ENCODE peak calls at places on chromosomes 13 and 19, in seven cellular contexts. I is GM23338, W is K562, T is suprapubic skin, E is prostate gland, H is sigmoid colon, U is esophagus muscularis mucosa. O is an unnamed sample. For H3K4me1, the result is how much of the 10 kb centered on the place peaks cover.

GRCh38 chr13:30006246-30006645 is 155.8 kb upstream of the UBL3 start:
- DNase-seq in T (no peak), W (no peak), H (no peak), E (no peak), I (no peak), U (peak), O (no peak)

GRCh38 chr13:24605923-24606372 is 74.3 kb upstream of the ATP12A start:
- DNase-seq in I (peak), E (no peak), H (no peak), W (peak), U (no peak), T (no peak), O (no peak)

GRCh38 chr13:30744056-30744684 is 8.8 kb downstream of the ALOX5AP start:
- DNase-seq in I (no peak), H (no peak), U (no peak), W (peak), T (no peak), E (peak), O (peak)

GRCh38 chr13:113283904-113284303 is 13.1 kb upstream of the LAMP1 start:
- DNase-seq in H (no peak), T (no peak), I (no peak), U (no peak), W (no peak), E (no peak), O (no peak)

GRCh38 chr13:102517959-102518358 is 78.8 kb upstream of the TPP2 start:
- DNase-seq in H (no peak), E (no peak), T (no peak), U (no peak), I (no peak), W (no peak), O (no peak)

GRCh38 chr19:18254546-18255500 is 19.4 kb downstream of the IQCN start:
- DNase-seq in T (no peak), U (no peak), I (peak), W (no peak), E (no peak), H (no peak), O (no peak)

GRCh38 chr13:98677398-98677797 is 75.1 kb downstream of the SLC15A1 start:
- DNase-seq in W (no peak), I (no peak), H (no peak), E (no peak), T (no peak), U (no peak), O (no peak)

GRCh38 chr19:54154603-54155345 is 4.7 kb downstream of the LENG1 start:
- DNase-seq in E (no peak), U (no peak), I (no peak), H (no peak), W (no peak), T (no peak), O (no peak)

GRCh38 chr19:54209748-54210494 is 9.3 kb downstream of the RPS9 start:
- DNase-seq in W (peak), I (no peak), T (peak), H (peak), U (peak), E (peak), O (no peak)

GRCh38 chr13:42211704-42212103 is 60.2 kb upstream of the AKAP11 start:
- DNase-seq in T (no peak), U (no peak), I (no peak), W (no peak), H (no peak), E (no peak), O (no peak)

GRCh38 chr19:22421797-22422196 is 349 bp downstream of the ZNF98 start:
- DNase-seq in H (no peak), E (no peak), I (no peak), T (no peak), W (no peak), U (no peak), O (no peak)

GRCh38 chr13:71638728-71639127 is 228.3 kb downstream of the DACH1 start:
- DNase-seq in E (no peak), W (no peak), I (no peak), T (no peak), U (no peak), H (no peak), O (no peak)

GRCh38 chr13:88263808-88264207 is 592.6 kb downstream of the SLITRK5 start:
- DNase-seq in T (no peak), W (no peak), H (no peak), U (no peak), E (no peak), I (no peak), O (no peak)

GRCh38 chr13:24221007-24221406 is 60.5 kb downstream of the SPATA13 start:
- DNase-seq in I (no peak), E (no peak), W (peak), U (no peak), H (no peak), T (no peak), O (no peak)

GRCh38 chr13:109400192-109400591 is 386.2 kb downstream of the IRS2 start:
- DNase-seq in U (no peak), H (no peak), W (no peak), T (no peak), E (no peak), I (no peak), O (peak)

GRCh38 chr19:28468701-28469459 is 744.1 kb downstream of the UQCRFS1 start:
- DNase-seq in W (peak), H (peak), U (no peak), T (no peak), I (peak), E (no peak), O (peak)

GRCh38 chr19:40553885-40554857 is 22.5 kb upstream of the SHKBP1 start:
- DNase-seq in W (no peak), U (no peak), T (no peak), E (no peak), H (no peak), I (peak), O (no peak)

GRCh38 chr13:109784590-109785140 is 1.7 kb downstream of the IRS2 start:
- DNase-seq in T (no peak), W (no peak), U (peak), I (peak), E (peak), H (peak), O (peak)

GRCh38 chr13:40240293-40240692 is 426.1 kb downstream of the FOXO1 start:
- DNase-seq in H (no peak), W (no peak), I (no peak), T (no peak), E (no peak), U (no peak), O (no peak)

GRCh38 chr13:40233731-40234195 is 432.7 kb downstream of the FOXO1 start:
- DNase-seq in U (no peak), W (no peak), T (no peak), I (no peak), E (peak), H (peak), O (no peak)

GRCh38 chr13:40238761-40239160 is 427.7 kb downstream of the FOXO1 start:
- DNase-seq in E (no peak), W (no peak), H (no peak), U (no peak), T (no peak), I (no peak), O (no peak)

GRCh38 chr13:40235160-40235796 is 431.2 kb downstream of the FOXO1 start:
- DNase-seq in W (no peak), I (no peak), E (no peak), U (no peak), H (no peak), T (no peak), O (no peak)

GRCh38 chr13:40236566-40237168 is 429.8 kb downstream of the FOXO1 start:
- DNase-seq in W (no peak), E (peak), I (no peak), U (no peak), H (peak), T (peak), O (no peak)
- TF ChIP-seq POLR2AphosphoS5 in W (no peak), E (peak), I (no peak), U (no peak), H (peak), T (peak), O (no peak)

GRCh38 chr13:44312898-44313551 is 60.6 kb upstream of the SERP2 start:
- DNase-seq in H (no peak), U (no peak), W (no peak), E (peak), T (no peak), I (no peak), O (no peak)

GRCh38 chr13:44312131-44312530 is 61.5 kb upstream of the SERP2 start:
- DNase-seq in I (no peak), E (no peak), H (no peak), W (no peak), U (no peak), T (no peak), O (no peak)

GRCh38 chr13:44309771-44310767 is 63.6 kb upstream of the SERP2 start:
- DNase-seq in E (peak), W (no peak), I (no peak), U (no peak), T (no peak), H (peak), O (no peak)

GRCh38 chr13:44313674-44314073 is 60.0 kb upstream of the SERP2 start:
- DNase-seq in E (no peak), H (no peak), U (no peak), T (no peak), W (peak), I (no peak), O (no peak)

GRCh38 chr13:44311011-44311481 is 62.6 kb upstream of the SERP2 start:
- DNase-seq in E (peak), H (peak), T (no peak), W (no peak), I (no peak), U (no peak), O (no peak)
- H3K4me1 ChIP-seq in E (under half), H (under half), T (half or more), W (under half), I (under half), U (half or more), O (under half)

DNA sequence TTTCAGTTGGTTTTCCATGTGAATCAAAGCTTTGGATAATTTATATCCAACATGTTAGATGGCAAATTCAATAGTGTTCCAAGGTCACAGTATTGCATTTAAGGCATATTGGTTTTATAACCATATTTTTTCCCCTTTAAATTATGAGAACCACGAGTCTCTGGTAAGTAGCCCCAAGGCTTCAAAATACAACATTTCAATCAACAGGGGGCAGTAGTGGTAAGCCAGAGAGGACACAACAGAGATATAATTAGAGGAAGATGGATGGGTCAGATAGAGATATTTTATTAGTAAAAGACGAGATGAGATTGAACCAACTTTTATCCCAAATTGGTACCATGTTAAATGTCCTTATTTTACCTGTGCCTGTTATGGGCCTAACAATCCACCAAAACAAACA is 53.1 kb downstream of the KL start:
- DNase-seq in H (no peak), E (no peak), T (no peak), U (no peak), I (peak), W (peak), O (no peak)
- TF ChIP-seq CTCF in H (no peak), E (no peak), T (no peak), U (peak), I (peak), W (no peak), O (no peak)

GRCh38 chr19:12706332-12706718 is 9.9 kb upstream of the FBXW9 start:
- DNase-seq in I (no peak), U (no peak), W (no peak), H (no peak), E (no peak), T (no peak), O (no peak)
- TF ChIP-seq POLR2AphosphoS5 in I (no peak), U (no peak), W (no peak), H (no peak), E (no peak), T (no peak), O (no peak)

GRCh38 chr19:55676384-55676783 is 1.4 kb downstream of the EPN1 start:
- DNase-seq in W (peak), U (no peak), E (peak), T (no peak), I (no peak), H (no peak), O (no peak)
- H3K4me1 ChIP-seq in W (under half), U (half or more), E (under half), T (half or more), I (under half), H (under half), O (half or more)

DNA sequence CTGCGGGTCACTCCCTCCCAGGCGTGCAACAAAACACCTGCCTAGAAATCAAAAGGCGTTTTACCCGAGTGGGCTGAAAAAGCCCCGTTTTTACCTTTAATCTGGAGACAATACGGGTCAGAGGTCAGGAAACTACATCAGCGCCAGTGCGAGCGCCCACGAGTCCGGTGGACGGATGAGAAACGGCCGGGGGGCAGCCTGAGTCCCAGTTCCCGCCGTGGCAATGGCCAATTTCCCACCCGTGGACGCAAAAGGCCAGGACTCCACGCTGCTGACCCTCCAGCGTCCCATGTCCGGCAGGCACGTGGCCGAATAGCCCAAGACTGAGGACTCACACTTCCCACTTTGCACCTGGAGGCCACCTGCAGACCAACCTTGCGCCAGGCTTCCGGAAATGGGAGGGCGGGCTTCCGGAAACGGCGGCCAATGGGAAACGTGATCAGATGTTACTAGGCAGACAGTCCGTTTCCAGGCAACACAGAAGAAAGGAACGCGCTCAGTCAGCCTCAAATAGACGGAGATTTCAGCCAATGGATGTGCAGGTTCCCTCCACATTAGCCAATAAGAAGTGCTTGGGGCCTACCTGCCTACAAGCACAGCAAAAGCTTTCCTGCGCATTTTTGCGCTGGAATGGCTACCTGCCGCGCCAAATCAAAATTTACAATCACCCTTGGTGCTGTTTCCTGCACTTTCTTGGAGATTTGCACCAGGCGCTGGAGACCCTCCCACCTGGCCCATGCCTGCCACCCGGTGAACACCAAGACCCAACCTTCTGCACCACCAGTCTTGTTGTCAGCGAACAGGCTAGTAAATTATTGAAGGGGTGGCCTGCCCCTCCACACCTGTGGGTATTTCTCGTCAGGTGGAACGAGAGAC is 47.4 kb downstream of the ZFP14 start:
- DNase-seq in H (peak), E (peak), I (peak), W (peak), T (peak), U (peak), O (peak)
- TF ChIP-seq CTCF in H (no peak), E (no peak), I (no peak), W (no peak), T (no peak), U (peak), O (peak)

DNA sequence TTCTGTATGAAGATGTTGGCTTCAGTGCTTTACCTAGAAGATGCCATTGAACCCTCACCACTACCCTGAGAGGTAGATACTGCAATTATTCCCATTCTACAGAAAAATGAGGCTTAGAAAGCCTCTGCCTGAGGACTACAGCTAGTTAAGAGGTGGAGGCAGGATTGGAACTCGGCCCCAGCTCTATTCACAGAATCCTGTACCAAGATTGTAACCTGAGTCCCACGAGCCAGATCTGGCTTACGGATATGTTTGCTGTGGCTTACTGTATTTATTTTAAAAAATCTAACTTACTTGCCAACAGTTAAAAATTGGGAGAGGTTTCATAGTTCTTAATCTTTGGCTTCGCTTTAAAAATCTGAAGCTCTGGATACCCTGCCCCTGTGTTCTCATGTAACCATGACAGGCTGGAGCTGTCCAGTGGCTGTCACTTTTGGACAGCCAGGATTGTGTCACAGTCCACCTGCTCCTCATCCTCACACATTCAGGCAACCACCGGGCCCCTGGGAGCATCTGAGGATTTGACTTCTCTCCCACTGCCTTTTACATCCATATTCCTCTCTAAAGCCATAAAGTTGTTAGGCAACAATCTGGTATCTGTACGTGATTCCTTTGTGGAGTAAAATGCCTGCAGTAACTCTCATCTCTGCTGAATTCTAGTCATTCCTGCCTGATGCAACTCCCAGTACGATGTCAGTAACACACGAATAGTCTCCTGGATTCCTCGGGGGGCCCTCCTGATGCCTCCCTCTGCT is 160.8 kb upstream of the SERP2 start:
- DNase-seq in U (no peak), E (no peak), H (peak), T (no peak), W (no peak), I (peak), O (no peak)
- TF ChIP-seq POLR2AphosphoS5 in U (peak), E (no peak), H (peak), T (no peak), W (no peak), I (no peak), O (no peak)

GRCh38 chr19:35138305-35138799 is 272 bp upstream of the FXYD1 start:
- DNase-seq in W (no peak), U (no peak), E (no peak), I (no peak), H (peak), T (no peak), O (no peak)
- H3K4me1 ChIP-seq in W (under half), U (half or more), E (under half), I (under half), H (under half), T (half or more), O (under half)

GRCh38 chr19:56221851-56222250 is 19.8 kb downstream of the ZSCAN5C start:
- DNase-seq in H (no peak), U (no peak), T (no peak), I (no peak), W (no peak), E (no peak), O (no peak)
- TF ChIP-seq CTCF in H (no peak), U (no peak), T (no peak), I (no peak), W (no peak), E (no peak), O (no peak)